ENCODE peak calls at places on chromosomes 6 and 20, in nine cellular contexts. G, K, Q, A, E, U, F, T and B are unnamed samples.
A peak's percentile ranks its signal among the peaks of the same experiment; 100 is the strongest.

GRCh38 chr20:61045091-61045490 is 207.0 kb upstream of the CDH4 start:
- DNase-seq in K (no peak), A (no peak), Q (no peak), G (no peak), T (no peak), E (no peak), F (no peak), U (no peak), B (no peak)

GRCh38 chr6:39873439-39873838 is 60.8 kb downstream of the MOCS1 start:
- DNase-seq in T (no peak), U (no peak), A (no peak), Q (no peak), G (no peak), K (no peak), F (no peak), E (no peak), B (no peak)

GRCh38 chr20:39468703-39469102 is 506.6 kb downstream of the DHX35 start:
- DNase-seq in U (no peak), A (no peak), T (no peak), Q (no peak), F (peak; percentile 10), G (no peak), E (no peak), K (no peak), B (no peak)

GRCh38 chr20:31674895-31675827 is 37.4 kb downstream of the COX4I2 start:
- DNase-seq in K (no peak), Q (no peak), G (peak; percentile 66), U (peak; percentile 46), A (peak; percentile 41), F (no peak), T (peak; percentile 72), E (no peak), B (peak; percentile 88)

GRCh38 chr6:6927437-6928361 is 180.1 kb upstream of the RREB1 start:
- DNase-seq in E (no peak), F (no peak), G (no peak), Q (peak; percentile 74), U (no peak), A (no peak), T (no peak), K (no peak), B (no peak)

GRCh38 chr20:8305449-8305978 is 173.4 kb downstream of the PLCB1 start:
- DNase-seq in K (peak; percentile 21), A (peak; percentile 81), Q (peak; percentile 72), U (no peak), G (peak; percentile 72), F (peak; percentile 14), E (peak; percentile 67), T (no peak), B (peak; percentile 80)

GRCh38 chr6:75631847-75632246 is 30.2 kb downstream of the SENP6 start:
- DNase-seq in T (no peak), E (no peak), U (no peak), K (no peak), G (no peak), A (no peak), F (no peak), Q (no peak), B (no peak)

GRCh38 chr20:53767206-53767924 is 173.7 kb upstream of the ZNF217 start:
- DNase-seq in G (no peak), U (no peak), Q (no peak), F (no peak), K (no peak), E (no peak), A (no peak), T (no peak), B (no peak)

GRCh38 chr20:24696396-24696795 is 227.0 kb downstream of the SYNDIG1 start:
- DNase-seq in E (no peak), T (no peak), K (no peak), G (no peak), U (no peak), Q (no peak), A (no peak), F (no peak), B (no peak)

GRCh38 chr20:1619861-1620444 is at the start of gene SIRPB1:
- DNase-seq in T (no peak), G (peak; percentile 39), F (no peak), A (no peak), U (no peak), E (no peak), K (no peak), Q (no peak), B (no peak)

GRCh38 chr6:169589293-169589692 is 112.5 kb downstream of the WDR27 start:
- DNase-seq in G (peak; percentile 30), T (peak; percentile 80), U (no peak), K (no peak), Q (no peak), F (no peak), A (peak; percentile 21), E (no peak), B (no peak)

GRCh38 chr6:32830017-32830416 is 8.5 kb downstream of the TAP2 start:
- DNase-seq in E (no peak), A (no peak), T (no peak), K (no peak), F (no peak), G (no peak), U (no peak), Q (no peak), B (no peak)